ENCODE peak calls at places on chromosomes 13 and 19, in eight cellular contexts. P is kidney tubule cell; T is neural crest cell; D is CD4-positive, alpha-beta memory T cell; N is glutamatergic neuron; Z is stimulated activated CD8-positive, alpha-beta memory T cell treated with anti-CD3 and anti-CD28 coated beads, Interleukin-4, amount 100 ng/mL, for 1 hour; C is amniotic stem cell; L is NCI-H1930. O is an unnamed sample.

GRCh38 chr13:50170447-50171037 is 155.3 kb downstream of the KCNRG start:
- DNase-seq in P (no peak), T (no peak), D (no peak), N (no peak), Z (no peak), C (no peak), L (no peak), O (no peak)

GRCh38 chr19:10762656-10763055 is 44.8 kb downstream of the DNM2 start:
- DNase-seq in P (peak; percentile 56), T (no peak), D (peak; percentile 38), N (no peak), Z (no peak), C (no peak), L (no peak), O (peak; percentile 31)

GRCh38 chr19:8585894-8586750 is 8.9 kb upstream of the MYO1F start:
- DNase-seq in P (no peak), T (peak; percentile 80), D (peak; percentile 49), N (peak; percentile 88), Z (peak; percentile 40), C (no peak), L (peak; percentile 43), O (peak; percentile 58)

GRCh38 chr19:32404939-32405430 is 585 bp upstream of the DPY19L3 start:
- DNase-seq in P (peak; percentile 42), T (peak; percentile 22), D (no peak), N (peak; percentile 58), Z (no peak), C (no peak), L (no peak), O (no peak)

GRCh38 chr19:39497850-39498261 is 891 bp upstream of the DLL3 start:
- DNase-seq in P (peak; percentile 21), T (peak; percentile 56), D (no peak), N (peak; percentile 92), Z (no peak), C (no peak), L (peak; percentile 87), O (no peak)

GRCh38 chr13:88802886-88803285 is 1131.7 kb downstream of the SLITRK5 start:
- DNase-seq in P (peak; percentile 1), T (no peak), D (no peak), N (no peak), Z (no peak), C (no peak), L (no peak), O (no peak)

GRCh38 chr13:36766295-36766694 is 52.7 kb upstream of the RFXAP start:
- DNase-seq in P (peak; percentile 95), T (no peak), D (no peak), N (no peak), Z (no peak), C (no peak), L (no peak), O (no peak)

GRCh38 chr13:112144616-112145220 is 77.8 kb downstream of the SOX1 start:
- DNase-seq in P (peak; percentile 14), T (no peak), D (no peak), N (no peak), Z (no peak), C (no peak), L (no peak), O (no peak)

GRCh38 chr13:24270639-24271131 is 38.7 kb upstream of the C1QTNF9 start:
- DNase-seq in P (peak; percentile 71), T (peak; percentile 39), D (peak; percentile 75), N (peak; percentile 59), Z (peak; percentile 37), C (peak; percentile 3), L (no peak), O (peak; percentile 60)

GRCh38 chr19:13097331-13098258 is 5.1 kb downstream of the LYL1 start:
- DNase-seq in P (no peak), T (no peak), D (no peak), N (peak; percentile 58), Z (no peak), C (no peak), L (no peak), O (no peak)

GRCh38 chr13:41188584-41188983 is 5.8 kb downstream of the KBTBD7 start:
- DNase-seq in P (no peak), T (no peak), D (no peak), N (no peak), Z (no peak), C (no peak), L (no peak), O (no peak)

GRCh38 chr13:50950808-50951207 is 41.2 kb downstream of the RNASEH2B start:
- DNase-seq in P (no peak), T (no peak), D (no peak), N (no peak), Z (no peak), C (no peak), L (no peak), O (no peak)

GRCh38 chr13:59531571-59532091 is 632.1 kb downstream of the DIAPH3 start:
- DNase-seq in P (peak; percentile 92), T (no peak), D (peak; percentile 8), N (no peak), Z (no peak), C (peak; percentile 61), L (no peak), O (peak; percentile 83)

GRCh38 chr19:2255982-2256685 is at the start of gene JSRP1:
- DNase-seq in P (peak; percentile 56), T (no peak), D (no peak), N (peak; percentile 18), Z (no peak), C (no peak), L (no peak), O (no peak)

GRCh38 chr13:49308104-49308875 is 60.6 kb downstream of the CDADC1 start:
- DNase-seq in P (no peak), T (no peak), D (no peak), N (no peak), Z (no peak), C (no peak), L (no peak), O (no peak)

GRCh38 chr19:28644261-28644660 is 568.7 kb downstream of the UQCRFS1 start:
- DNase-seq in P (no peak), T (no peak), D (no peak), N (no peak), Z (no peak), C (no peak), L (no peak), O (no peak)

GRCh38 chr13:40668335-40668734 is 1.9 kb upstream of the FOXO1 start:
- DNase-seq in P (no peak), T (no peak), D (peak; percentile 25), N (peak; percentile 28), Z (peak; percentile 12), C (no peak), L (no peak), O (peak; percentile 35)

GRCh38 chr19:29945017-29945416 is 3.0 kb downstream of the URI1 start:
- DNase-seq in P (no peak), T (no peak), D (no peak), N (no peak), Z (no peak), C (no peak), L (no peak), O (no peak)

GRCh38 chr13:65606622-65607021 is 1623.5 kb downstream of the PCDH9 start:
- DNase-seq in P (no peak), T (no peak), D (no peak), N (no peak), Z (no peak), C (no peak), L (no peak), O (no peak)

GRCh38 chr13:102373221-102373620 is 28.6 kb downstream of the FGF14 start:
- DNase-seq in P (no peak), T (no peak), D (no peak), N (no peak), Z (no peak), C (no peak), L (no peak), O (no peak)

O was measured in Jurkat, Clone E6-1.